ENCODE peak calls at places on chromosomes 3 and 15, in seven cellular contexts. One of them, this sample, is unnamed.

GRCh38 chr3:126114406-126115386 is 30.8 kb upstream of the SLC41A3 start:
- DNase-seq in transverse colon: peak
- DNase-seq in neuronal stem cell: no peak
- DNase-seq in psoas muscle: no peak
- DNase-seq in kidney tubule cell: no peak
- DNase-seq in KBM-7: no peak
- DNase-seq in body of pancreas: no peak
- DNase-seq in this sample: no peak

GRCh38 chr15:85421116-85421925 is 40.9 kb downstream of the AKAP13 start:
- DNase-seq in body of pancreas: no peak
- DNase-seq in psoas muscle: no peak
- DNase-seq in neuronal stem cell: no peak
- DNase-seq in KBM-7: no peak
- DNase-seq in kidney tubule cell: no peak
- DNase-seq in transverse colon: no peak
- DNase-seq in this sample: no peak

GRCh38 chr3:62415312-62415791 is 42.0 kb upstream of the FEZF2 start:
- DNase-seq in transverse colon: no peak
- DNase-seq in kidney tubule cell: no peak
- DNase-seq in psoas muscle: no peak
- DNase-seq in neuronal stem cell: peak
- DNase-seq in body of pancreas: no peak
- DNase-seq in KBM-7: no peak
- DNase-seq in this sample: no peak

GRCh38 chr15:96442076-96442475 is 111.6 kb downstream of the NR2F2 start:
- DNase-seq in psoas muscle: no peak
- DNase-seq in neuronal stem cell: no peak
- DNase-seq in kidney tubule cell: no peak
- DNase-seq in transverse colon: no peak
- DNase-seq in body of pancreas: no peak
- DNase-seq in KBM-7: no peak
- DNase-seq in this sample: no peak

GRCh38 chr3:88061749-88062148 is 2.7 kb downstream of the ZNF654 start:
- DNase-seq in KBM-7: peak
- DNase-seq in neuronal stem cell: no peak
- DNase-seq in psoas muscle: no peak
- DNase-seq in body of pancreas: no peak
- DNase-seq in kidney tubule cell: no peak
- DNase-seq in transverse colon: no peak
- DNase-seq in this sample: no peak

GRCh38 chr3:30548605-30549004 is 57.8 kb upstream of the TGFBR2 start:
- DNase-seq in psoas muscle: no peak
- DNase-seq in transverse colon: no peak
- DNase-seq in body of pancreas: no peak
- DNase-seq in neuronal stem cell: no peak
- DNase-seq in KBM-7: peak
- DNase-seq in kidney tubule cell: no peak
- DNase-seq in this sample: no peak

GRCh38 chr3:193396451-193397244 is 18.1 kb upstream of the ATP13A5 start:
- DNase-seq in transverse colon: no peak
- DNase-seq in KBM-7: no peak
- DNase-seq in neuronal stem cell: no peak
- DNase-seq in kidney tubule cell: no peak
- DNase-seq in psoas muscle: no peak
- DNase-seq in body of pancreas: no peak
- DNase-seq in this sample: no peak

GRCh38 chr3:57756528-57757401 is 656 bp downstream of the SLMAP start:
- DNase-seq in psoas muscle: peak
- DNase-seq in KBM-7: peak
- DNase-seq in kidney tubule cell: peak
- DNase-seq in body of pancreas: peak
- DNase-seq in transverse colon: peak
- DNase-seq in neuronal stem cell: peak
- DNase-seq in this sample: peak

GRCh38 chr3:161264771-161265343 is 43.7 kb downstream of the NMD3 start:
- DNase-seq in neuronal stem cell: no peak
- DNase-seq in kidney tubule cell: peak
- DNase-seq in transverse colon: no peak
- DNase-seq in body of pancreas: no peak
- DNase-seq in psoas muscle: no peak
- DNase-seq in KBM-7: no peak
- DNase-seq in this sample: no peak

GRCh38 chr15:80934761-80935221 is 54.8 kb downstream of the MESD start:
- DNase-seq in psoas muscle: no peak
- DNase-seq in kidney tubule cell: peak
- DNase-seq in neuronal stem cell: no peak
- DNase-seq in transverse colon: no peak
- DNase-seq in body of pancreas: no peak
- DNase-seq in KBM-7: no peak
- DNase-seq in this sample: peak

GRCh38 chr3:52240059-52240885 is 1.3 kb upstream of the TWF2 start:
- DNase-seq in neuronal stem cell: no peak
- DNase-seq in body of pancreas: peak
- DNase-seq in KBM-7: peak
- DNase-seq in transverse colon: peak
- DNase-seq in kidney tubule cell: peak
- DNase-seq in psoas muscle: peak
- DNase-seq in this sample: peak

GRCh38 chr3:78732893-78733292 is 1034.9 kb downstream of the ROBO1 start:
- DNase-seq in kidney tubule cell: no peak
- DNase-seq in KBM-7: no peak
- DNase-seq in psoas muscle: no peak
- DNase-seq in body of pancreas: no peak
- DNase-seq in neuronal stem cell: no peak
- DNase-seq in transverse colon: no peak
- DNase-seq in this sample: no peak

GRCh38 chr15:48719668-48720067 is 74.2 kb upstream of the FBN1 start:
- DNase-seq in kidney tubule cell: no peak
- DNase-seq in psoas muscle: no peak
- DNase-seq in transverse colon: no peak
- DNase-seq in KBM-7: no peak
- DNase-seq in neuronal stem cell: no peak
- DNase-seq in body of pancreas: no peak
- DNase-seq in this sample: no peak

GRCh38 chr15:48177383-48177874 is 666 bp downstream of the MYEF2 start:
- DNase-seq in kidney tubule cell: peak
- DNase-seq in psoas muscle: no peak
- DNase-seq in KBM-7: peak
- DNase-seq in neuronal stem cell: no peak
- DNase-seq in body of pancreas: peak
- DNase-seq in transverse colon: no peak
- DNase-seq in this sample: peak

GRCh38 chr3:191470543-191470942 is 9.6 kb downstream of the PYDC2 start:
- DNase-seq in psoas muscle: no peak
- DNase-seq in neuronal stem cell: no peak
- DNase-seq in transverse colon: no peak
- DNase-seq in body of pancreas: no peak
- DNase-seq in KBM-7: no peak
- DNase-seq in kidney tubule cell: no peak
- DNase-seq in this sample: no peak

GRCh38 chr3:10883478-10884234 is 67.6 kb downstream of the SLC6A11 start:
- DNase-seq in psoas muscle: no peak
- DNase-seq in transverse colon: no peak
- DNase-seq in kidney tubule cell: peak
- DNase-seq in KBM-7: peak
- DNase-seq in body of pancreas: peak
- DNase-seq in neuronal stem cell: peak
- DNase-seq in this sample: peak

GRCh38 chr3:188286087-188286513 is 132.1 kb downstream of the LPP start:
- DNase-seq in KBM-7: no peak
- DNase-seq in kidney tubule cell: peak
- DNase-seq in neuronal stem cell: no peak
- DNase-seq in body of pancreas: peak
- DNase-seq in psoas muscle: peak
- DNase-seq in transverse colon: no peak
- DNase-seq in this sample: peak

GRCh38 chr3:176951144-176951543 is 246.1 kb downstream of the TBL1XR1 start:
- DNase-seq in body of pancreas: no peak
- DNase-seq in neuronal stem cell: no peak
- DNase-seq in kidney tubule cell: no peak
- DNase-seq in psoas muscle: peak
- DNase-seq in KBM-7: no peak
- DNase-seq in transverse colon: no peak
- DNase-seq in this sample: no peak

GRCh38 chr15:61216519-61216918 is 12.6 kb downstream of the RORA start:
- DNase-seq in body of pancreas: no peak
- DNase-seq in psoas muscle: no peak
- DNase-seq in transverse colon: no peak
- DNase-seq in KBM-7: no peak
- DNase-seq in neuronal stem cell: no peak
- DNase-seq in kidney tubule cell: no peak
- DNase-seq in this sample: no peak

GRCh38 chr3:141405025-141405424 is 36.7 kb downstream of the ZBTB38 start:
- DNase-seq in kidney tubule cell: no peak
- DNase-seq in neuronal stem cell: no peak
- DNase-seq in body of pancreas: no peak
- DNase-seq in KBM-7: no peak
- DNase-seq in psoas muscle: no peak
- DNase-seq in transverse colon: no peak
- DNase-seq in this sample: no peak

GRCh38 chr3:64889991-64890390 is 202.2 kb upstream of the ADAMTS9 start:
- DNase-seq in body of pancreas: no peak
- DNase-seq in neuronal stem cell: no peak
- DNase-seq in transverse colon: no peak
- DNase-seq in KBM-7: no peak
- DNase-seq in kidney tubule cell: no peak
- DNase-seq in psoas muscle: peak
- DNase-seq in this sample: no peak

GRCh38 chr3:190458040-190458439 is 8.3 kb upstream of the TMEM207 start:
- DNase-seq in transverse colon: no peak
- DNase-seq in body of pancreas: no peak
- DNase-seq in KBM-7: no peak
- DNase-seq in kidney tubule cell: peak
- DNase-seq in psoas muscle: no peak
- DNase-seq in neuronal stem cell: no peak
- DNase-seq in this sample: peak

GRCh38 chr3:134155456-134155855 is 95.2 kb downstream of the RYK start:
- DNase-seq in transverse colon: no peak
- DNase-seq in kidney tubule cell: no peak
- DNase-seq in neuronal stem cell: no peak
- DNase-seq in body of pancreas: no peak
- DNase-seq in KBM-7: no peak
- DNase-seq in psoas muscle: no peak
- DNase-seq in this sample: no peak

GRCh38 chr3:190076601-190077444 is 43.9 kb downstream of the P3H2 start:
- DNase-seq in neuronal stem cell: peak
- DNase-seq in psoas muscle: no peak
- DNase-seq in body of pancreas: peak
- DNase-seq in KBM-7: no peak
- DNase-seq in kidney tubule cell: peak
- DNase-seq in transverse colon: no peak
- DNase-seq in this sample: peak

GRCh38 chr3:149605902-149606301 is 51.9 kb downstream of the WWTR1 start:
- DNase-seq in neuronal stem cell: no peak
- DNase-seq in kidney tubule cell: peak
- DNase-seq in KBM-7: no peak
- DNase-seq in body of pancreas: no peak
- DNase-seq in psoas muscle: no peak
- DNase-seq in transverse colon: no peak
- DNase-seq in this sample: peak

GRCh38 chr15:75043509-75044257 is 20.3 kb downstream of the PPCDC start:
- DNase-seq in transverse colon: peak
- DNase-seq in kidney tubule cell: peak
- DNase-seq in psoas muscle: peak
- DNase-seq in body of pancreas: peak
- DNase-seq in KBM-7: peak
- DNase-seq in neuronal stem cell: no peak
- DNase-seq in this sample: no peak

GRCh38 chr3:76554717-76555116 is 485.2 kb upstream of the ROBO2 start:
- DNase-seq in body of pancreas: no peak
- DNase-seq in KBM-7: no peak
- DNase-seq in neuronal stem cell: no peak
- DNase-seq in transverse colon: no peak
- DNase-seq in psoas muscle: no peak
- DNase-seq in kidney tubule cell: no peak
- DNase-seq in this sample: no peak

GRCh38 chr3:31945738-31946052 is 35.4 kb downstream of the OSBPL10 start:
- DNase-seq in body of pancreas: no peak
- DNase-seq in kidney tubule cell: no peak
- DNase-seq in KBM-7: no peak
- DNase-seq in transverse colon: no peak
- DNase-seq in neuronal stem cell: no peak
- DNase-seq in psoas muscle: no peak
- DNase-seq in this sample: no peak

GRCh38 chr15:40857601-40858351 is 13.9 kb downstream of the SPINT1 start:
- DNase-seq in body of pancreas: peak
- DNase-seq in transverse colon: peak
- DNase-seq in neuronal stem cell: peak
- DNase-seq in kidney tubule cell: peak
- DNase-seq in psoas muscle: peak
- DNase-seq in KBM-7: peak
- DNase-seq in this sample: peak